ENCODE peak calls at places on chromosome 1, in four cellular contexts. One of them, this sample, is unnamed.

GRCh38 chr1:8239306-8240023 is 78.4 kb upstream of the SLC45A1 start:
- DNase-seq in hepatocyte: peak; percentile 55
- DNase-seq in cardiac muscle cell: peak; percentile 48
- DNase-seq in right cardiac atrium: peak; percentile 73
- DNase-seq in this sample: no peak

GRCh38 chr1:25045480-25046193 is 115.6 kb upstream of the RUNX3 start:
- DNase-seq in right cardiac atrium: peak; percentile 38
- DNase-seq in hepatocyte: no peak
- DNase-seq in cardiac muscle cell: no peak
- DNase-seq in this sample: no peak

GRCh38 chr1:165298081-165298820 is 58.3 kb downstream of the LMX1A start:
- DNase-seq in cardiac muscle cell: no peak
- DNase-seq in right cardiac atrium: no peak
- DNase-seq in hepatocyte: no peak
- DNase-seq in this sample: no peak

GRCh38 chr1:185973645-185974044 is 239.5 kb downstream of the HMCN1 start:
- DNase-seq in cardiac muscle cell: peak; percentile 94
- DNase-seq in right cardiac atrium: no peak
- DNase-seq in hepatocyte: no peak
- DNase-seq in this sample: no peak

GRCh38 chr1:154772056-154772455 is 98.0 kb downstream of the KCNN3 start:
- DNase-seq in cardiac muscle cell: no peak
- DNase-seq in right cardiac atrium: no peak
- DNase-seq in hepatocyte: no peak
- DNase-seq in this sample: peak; percentile 38

GRCh38 chr1:224523676-224524075 is 89.1 kb upstream of the WDR26 start:
- DNase-seq in cardiac muscle cell: no peak
- DNase-seq in hepatocyte: no peak
- DNase-seq in right cardiac atrium: no peak
- DNase-seq in this sample: no peak

GRCh38 chr1:93672069-93672468 is 9.6 kb downstream of the BCAR3 start:
- DNase-seq in hepatocyte: peak; percentile 91
- DNase-seq in cardiac muscle cell: peak; percentile 96
- DNase-seq in right cardiac atrium: peak; percentile 85
- DNase-seq in this sample: no peak

GRCh38 chr1:156119503-156120209 is 5.1 kb downstream of the LMNA start:
- DNase-seq in right cardiac atrium: peak; percentile 73
- DNase-seq in hepatocyte: peak; percentile 75
- DNase-seq in cardiac muscle cell: no peak
- DNase-seq in this sample: no peak

GRCh38 chr1:20530901-20531300 is 21.5 kb upstream of the FAM43B start:
- DNase-seq in cardiac muscle cell: no peak
- DNase-seq in hepatocyte: no peak
- DNase-seq in right cardiac atrium: no peak
- DNase-seq in this sample: no peak

GRCh38 chr1:245363821-245364220 is 209.0 kb downstream of the KIF26B start:
- DNase-seq in hepatocyte: peak; percentile 28
- DNase-seq in cardiac muscle cell: no peak
- DNase-seq in right cardiac atrium: no peak
- DNase-seq in this sample: no peak

GRCh38 chr1:34781071-34781843 is at the start of gene GJB3:
- DNase-seq in hepatocyte: peak; percentile 46
- DNase-seq in cardiac muscle cell: no peak
- DNase-seq in right cardiac atrium: no peak
- DNase-seq in this sample: peak; percentile 77

GRCh38 chr1:194295690-194296089 is 1109.3 kb upstream of the B3GALT2 start:
- DNase-seq in cardiac muscle cell: peak; percentile 55
- DNase-seq in hepatocyte: peak; percentile 70
- DNase-seq in right cardiac atrium: no peak
- DNase-seq in this sample: no peak

GRCh38 chr1:248807067-248807737 is 18.5 kb downstream of the SH3BP5L start:
- DNase-seq in cardiac muscle cell: peak; percentile 62
- DNase-seq in hepatocyte: peak; percentile 54
- DNase-seq in right cardiac atrium: peak; percentile 80
- DNase-seq in this sample: no peak

GRCh38 chr1:246041360-246041759 is 465.7 kb downstream of the SMYD3 start:
- DNase-seq in right cardiac atrium: no peak
- DNase-seq in hepatocyte: no peak
- DNase-seq in cardiac muscle cell: no peak
- DNase-seq in this sample: no peak

GRCh38 chr1:22812993-22813790 is 102.6 kb downstream of the EPHB2 start:
- DNase-seq in right cardiac atrium: no peak
- DNase-seq in cardiac muscle cell: no peak
- DNase-seq in hepatocyte: no peak
- DNase-seq in this sample: peak; percentile 35

GRCh38 chr1:28580706-28581530 is 11.1 kb upstream of the RAB42 start:
- DNase-seq in right cardiac atrium: no peak
- DNase-seq in cardiac muscle cell: peak; percentile 38
- DNase-seq in hepatocyte: peak; percentile 50
- DNase-seq in this sample: no peak

GRCh38 chr1:162662013-162662412 is 29.7 kb downstream of the DDR2 start:
- DNase-seq in cardiac muscle cell: no peak
- DNase-seq in hepatocyte: no peak
- DNase-seq in right cardiac atrium: no peak
- DNase-seq in this sample: no peak
- H3K4me1 ChIP-seq in cardiac muscle cell: no peaks in the 10 kb centered on the region
- H3K4me1 ChIP-seq in hepatocyte: peaks cover 5% of the 10 kb centered on the region
- H3K4me1 ChIP-seq in right cardiac atrium: peaks cover 4% of the 10 kb centered on the region
- H3K4me1 ChIP-seq in this sample: peaks cover 6% of the 10 kb centered on the region

DNA sequence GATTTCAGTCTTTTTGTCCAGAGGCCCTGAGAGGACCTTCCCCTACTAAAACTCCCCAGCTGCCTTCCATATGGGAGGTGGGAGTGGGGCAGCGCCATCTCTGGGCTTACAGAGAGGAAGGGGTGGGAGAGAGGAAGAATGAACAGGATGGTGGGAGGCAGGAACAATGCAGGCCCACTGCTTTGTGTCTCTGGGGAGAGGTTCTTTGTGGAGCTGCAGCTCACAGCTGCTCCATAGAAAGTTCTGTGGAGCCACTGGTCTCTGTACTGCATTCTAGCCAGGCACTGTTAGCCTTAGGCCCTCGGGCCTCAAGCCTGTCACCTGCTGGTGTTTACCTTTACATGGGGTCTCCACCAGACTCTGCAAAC is 43.7 kb upstream of the A3GALT2 start:
- DNase-seq in hepatocyte: no peak
- DNase-seq in cardiac muscle cell: peak; percentile 38
- DNase-seq in right cardiac atrium: no peak
- DNase-seq in this sample: no peak
- H3K4me3 ChIP-seq in hepatocyte: no peak overlapping the region
- H3K4me3 ChIP-seq in cardiac muscle cell: no peak overlapping the region
- H3K4me3 ChIP-seq in right cardiac atrium: no peak overlapping the region
- H3K4me3 ChIP-seq in this sample: no peak overlapping the region

GRCh38 chr1:182601416-182601786 is 2.8 kb downstream of the RGS16 start:
- DNase-seq in right cardiac atrium: no peak
- DNase-seq in cardiac muscle cell: peak; percentile 89
- DNase-seq in hepatocyte: peak; percentile 91
- DNase-seq in this sample: peak; percentile 65
- H3K4me1 ChIP-seq in right cardiac atrium: peaks cover 3% of the 10 kb centered on the region
- H3K4me1 ChIP-seq in cardiac muscle cell: peaks cover 4% of the 10 kb centered on the region
- H3K4me1 ChIP-seq in hepatocyte: peaks cover 10% of the 10 kb centered on the region
- H3K4me1 ChIP-seq in this sample: no peaks in the 10 kb centered on the region

DNA sequence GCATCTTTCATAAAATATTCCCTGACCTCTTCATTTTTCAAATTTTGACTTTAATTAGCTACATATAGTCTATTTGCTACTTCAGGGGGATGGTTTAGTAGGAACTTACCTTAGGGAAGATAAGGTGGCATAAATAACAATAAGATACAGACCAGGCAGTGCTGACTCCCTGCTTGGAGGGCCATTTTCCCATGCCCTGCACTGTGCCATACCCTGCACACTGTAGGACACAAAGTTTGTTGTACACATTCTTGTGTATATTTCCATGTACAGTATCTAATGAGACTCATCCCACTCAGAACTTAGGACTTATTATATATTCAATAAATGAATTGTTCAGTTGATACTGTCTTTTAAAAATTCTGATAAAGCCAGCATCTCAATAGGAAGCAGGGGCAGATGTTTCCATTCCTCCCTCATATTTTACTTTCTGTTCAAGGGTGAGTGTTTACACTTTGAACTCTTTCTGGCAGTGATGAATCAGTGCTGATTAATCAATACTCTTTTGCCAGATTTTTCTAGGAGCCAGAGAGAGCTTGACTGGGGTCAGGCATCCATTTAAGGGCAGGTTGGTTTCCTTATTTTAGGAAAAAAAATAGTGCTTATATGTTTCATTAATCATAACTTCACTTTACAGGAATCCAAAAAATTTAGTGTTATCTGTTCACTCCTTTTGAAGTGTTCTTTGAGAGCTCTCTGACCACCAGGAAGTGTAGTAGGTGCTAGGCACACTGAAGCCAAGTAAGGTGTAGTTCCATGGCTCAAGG is 30.6 kb downstream of the MPZL1 start:
- DNase-seq in hepatocyte: no peak
- DNase-seq in cardiac muscle cell: no peak
- DNase-seq in right cardiac atrium: no peak
- DNase-seq in this sample: no peak
- H3K4me3 ChIP-seq in hepatocyte: no peak overlapping the region
- H3K4me3 ChIP-seq in cardiac muscle cell: no peak overlapping the region
- H3K4me3 ChIP-seq in right cardiac atrium: no peak overlapping the region
- H3K4me3 ChIP-seq in this sample: no peak overlapping the region

GRCh38 chr1:69081671-69082070 is 486.1 kb upstream of the LRRC7 start:
- DNase-seq in right cardiac atrium: no peak
- DNase-seq in cardiac muscle cell: peak; percentile 76
- DNase-seq in hepatocyte: no peak
- DNase-seq in this sample: no peak

GRCh38 chr1:69077198-69077597 is 490.5 kb upstream of the LRRC7 start:
- DNase-seq in right cardiac atrium: no peak
- DNase-seq in hepatocyte: no peak
- DNase-seq in cardiac muscle cell: no peak
- DNase-seq in this sample: no peak

GRCh38 chr1:69077633-69078032 is 490.1 kb upstream of the LRRC7 start:
- DNase-seq in right cardiac atrium: no peak
- DNase-seq in hepatocyte: no peak
- DNase-seq in cardiac muscle cell: no peak
- DNase-seq in this sample: no peak

GRCh38 chr1:69073176-69073575 is 494.5 kb upstream of the LRRC7 start:
- DNase-seq in hepatocyte: no peak
- DNase-seq in cardiac muscle cell: no peak
- DNase-seq in right cardiac atrium: no peak
- DNase-seq in this sample: no peak

DNA sequence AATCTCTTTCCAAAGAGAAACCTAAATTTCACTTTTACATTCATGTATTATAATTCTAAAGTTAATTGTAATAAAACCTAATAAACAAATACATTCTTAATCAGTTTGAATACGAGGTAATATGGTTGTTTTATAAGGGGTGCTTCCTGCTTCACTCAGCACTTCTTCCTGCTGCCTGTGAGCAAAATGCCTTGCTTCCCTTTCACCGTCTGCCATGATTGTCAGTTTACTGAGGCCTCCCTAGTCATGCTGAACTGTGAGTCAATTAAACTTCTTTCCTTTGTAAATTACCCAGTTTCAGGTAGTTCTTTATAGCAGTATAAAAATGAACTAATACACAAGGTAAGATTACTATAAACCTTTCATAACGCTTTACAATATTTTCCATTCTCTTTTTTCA is 491.1 kb upstream of the LRRC7 start:
- DNase-seq in right cardiac atrium: no peak
- DNase-seq in hepatocyte: no peak
- DNase-seq in cardiac muscle cell: no peak
- DNase-seq in this sample: no peak
- H3K4me1 ChIP-seq in right cardiac atrium: no peaks in the 10 kb centered on the region
- H3K4me1 ChIP-seq in hepatocyte: no peaks in the 10 kb centered on the region
- H3K4me1 ChIP-seq in cardiac muscle cell: peaks cover 5% of the 10 kb centered on the region
- H3K4me1 ChIP-seq in this sample: no peaks in the 10 kb centered on the region

DNA sequence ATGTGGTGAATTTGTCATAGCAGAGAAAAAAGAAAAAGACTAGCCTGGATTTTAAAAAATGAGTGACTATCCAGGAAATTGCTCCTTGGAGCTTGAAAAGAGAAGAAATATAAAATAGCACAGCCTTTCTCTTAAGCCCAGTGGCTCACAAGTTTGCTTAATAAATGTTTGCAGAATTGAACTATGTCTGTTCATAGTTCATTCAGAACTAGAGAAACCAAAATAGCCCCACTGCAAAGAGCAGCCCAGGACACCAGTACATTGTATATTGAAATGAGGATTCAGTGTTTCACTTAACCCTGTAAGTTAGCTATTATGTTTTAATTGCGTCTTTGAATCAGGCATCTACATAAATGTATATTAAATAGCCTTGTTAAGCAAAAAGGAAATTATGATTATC is 88.8 kb downstream of the NR5A2 start:
- DNase-seq in cardiac muscle cell: no peak
- DNase-seq in right cardiac atrium: no peak
- DNase-seq in hepatocyte: no peak
- DNase-seq in this sample: no peak
- H3K4me3 ChIP-seq in cardiac muscle cell: no peak overlapping the region
- H3K4me3 ChIP-seq in right cardiac atrium: no peak overlapping the region
- H3K4me3 ChIP-seq in hepatocyte: no peak overlapping the region
- H3K4me3 ChIP-seq in this sample: no peak overlapping the region

DNA sequence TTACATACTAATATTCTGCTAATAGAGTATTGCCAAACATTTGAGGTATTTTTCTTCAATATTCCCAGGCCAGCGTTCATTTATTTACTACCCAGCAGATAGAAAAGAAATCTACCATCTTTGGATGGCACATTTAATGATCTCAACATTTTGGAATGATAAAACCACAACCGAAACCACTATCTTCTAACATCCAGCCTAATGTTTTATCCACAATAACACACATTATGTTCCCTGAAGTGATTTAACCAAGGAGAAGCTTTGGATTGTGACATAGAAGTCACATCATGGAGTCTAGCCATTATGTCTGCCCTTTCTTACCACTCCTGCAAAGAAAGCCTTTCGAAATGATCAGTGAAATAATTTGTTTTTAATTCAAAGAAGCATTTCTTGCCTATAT is 497.1 kb upstream of the PLXNA2 start:
- DNase-seq in hepatocyte: no peak
- DNase-seq in cardiac muscle cell: no peak
- DNase-seq in right cardiac atrium: no peak
- DNase-seq in this sample: no peak
- H3K4me1 ChIP-seq in hepatocyte: no peaks in the 10 kb centered on the region
- H3K4me1 ChIP-seq in cardiac muscle cell: no peaks in the 10 kb centered on the region
- H3K4me1 ChIP-seq in right cardiac atrium: no peaks in the 10 kb centered on the region
- H3K4me1 ChIP-seq in this sample: no peaks in the 10 kb centered on the region

This sample was measured in aorta.